ENCODE peak calls at places on chromosomes 7 and 10, in six cellular contexts. Y, R, O, K, W and D are unnamed samples.

GRCh38 chr10:30827531-30828120 is 198.1 kb upstream of the LYZL2 start:
- DNase-seq in Y (no peak), R (no peak), O (no peak), K (no peak), W (no peak), D (no peak)

GRCh38 chr10:27258838-27259532 is 18.4 kb upstream of the ACBD5 start:
- DNase-seq in Y (no peak), R (no peak), O (peak), K (no peak), W (peak), D (no peak)

GRCh38 chr10:47366731-47367460 is 17.2 kb downstream of the ZNF488 start:
- DNase-seq in Y (no peak), R (no peak), O (no peak), K (no peak), W (no peak), D (no peak)

GRCh38 chr7:138607216-138608126 is 93.7 kb downstream of the SVOPL start:
- DNase-seq in Y (no peak), R (no peak), O (no peak), K (no peak), W (no peak), D (no peak)

GRCh38 chr10:70586348-70586930 is 16.1 kb downstream of the PRF1 start:
- DNase-seq in Y (no peak), R (no peak), O (peak), K (no peak), W (no peak), D (no peak)

GRCh38 chr10:114565066-114565465 is 93.0 kb downstream of the ABLIM1 start:
- DNase-seq in Y (no peak), R (no peak), O (no peak), K (no peak), W (no peak), D (no peak)

GRCh38 chr10:31000867-31001266 is 30.8 kb downstream of the ZNF438 start:
- DNase-seq in Y (no peak), R (no peak), O (no peak), K (no peak), W (no peak), D (no peak)

GRCh38 chr7:90461216-90461615 is 8.2 kb upstream of the PTTG1IP2 start:
- DNase-seq in Y (no peak), R (no peak), O (no peak), K (no peak), W (no peak), D (no peak)

GRCh38 chr10:133342942-133343341 is 4.2 kb upstream of the PRAP1 start:
- DNase-seq in Y (no peak), R (no peak), O (no peak), K (no peak), W (no peak), D (no peak)

GRCh38 chr7:131538071-131538790 is 18.2 kb downstream of the PODXL start:
- DNase-seq in Y (no peak), R (no peak), O (no peak), K (no peak), W (no peak), D (no peak)